ENCODE peak calls at places on chromosomes 3 and 15, in five cellular contexts. M, D, P, H and W are unnamed samples.

GRCh38 chr3:123319760-123320159 is 118.0 kb downstream of the SEC22A start:
- DNase-seq in M (no peak), P (no peak), D (no peak), H (peak; percentile 34), W (no peak)

GRCh38 chr3:65685621-65686020 is 353.1 kb downstream of the MAGI1 start:
- DNase-seq in P (no peak), D (no peak), M (no peak), H (no peak), W (no peak)

GRCh38 chr3:113117511-113118302 is 93.7 kb upstream of the BOC start:
- DNase-seq in P (no peak), M (no peak), D (no peak), H (no peak), W (no peak)

GRCh38 chr15:93152951-93153350 is 63.9 kb upstream of the RGMA start:
- DNase-seq in D (peak; percentile 37), H (no peak), M (peak; percentile 84), P (peak; percentile 82), W (no peak)

GRCh38 chr3:29065211-29065785 is 215.6 kb upstream of the RBMS3 start:
- DNase-seq in P (peak; percentile 58), D (peak; percentile 29), M (no peak), H (no peak), W (no peak)

GRCh38 chr15:51669381-51669780 is 11.9 kb upstream of the SCG3 start:
- DNase-seq in P (no peak), H (no peak), M (no peak), D (no peak), W (no peak)

GRCh38 chr15:70092462-70092850 is 5.3 kb downstream of the TLE3 start:
- DNase-seq in P (no peak), H (no peak), D (no peak), M (no peak), W (no peak)

GRCh38 chr3:167228135-167228534 is 152.0 kb downstream of the ZBBX start:
- DNase-seq in M (no peak), H (no peak), P (no peak), D (no peak), W (no peak)

GRCh38 chr15:53059273-53060043 is 269.3 kb upstream of the ONECUT1 start:
- DNase-seq in D (no peak), H (no peak), P (no peak), M (no peak), W (no peak)

GRCh38 chr3:39388741-39389248 is 5.6 kb downstream of the SLC25A38 start:
- DNase-seq in D (no peak), P (no peak), M (no peak), H (no peak), W (no peak)

GRCh38 chr3:162729686-162730085 is 1233.1 kb downstream of the OTOL1 start:
- DNase-seq in D (no peak), P (no peak), H (no peak), M (no peak), W (no peak)

GRCh38 chr3:54243262-54243931 is 121.0 kb downstream of the CACNA2D3 start:
- DNase-seq in D (no peak), P (no peak), H (no peak), M (no peak), W (no peak)

GRCh38 chr3:160986060-160986459 is 119.1 kb downstream of the B3GALNT1 start:
- DNase-seq in D (no peak), H (no peak), P (no peak), M (no peak), W (peak; percentile 28)

GRCh38 chr15:92647467-92648163 is 8.0 kb downstream of the FAM174B start:
- DNase-seq in H (no peak), D (no peak), M (no peak), P (no peak), W (no peak)

GRCh38 chr3:42033741-42034140 is 57.4 kb upstream of the TRAK1 start:
- DNase-seq in M (no peak), P (no peak), H (no peak), D (no peak), W (no peak)

GRCh38 chr3:127629462-127630403 is 748 bp downstream of the PODXL2 start:
- DNase-seq in H (peak; percentile 57), D (peak; percentile 49), M (no peak), P (no peak), W (peak; percentile 83)

GRCh38 chr3:127544151-127544805 is 46.3 kb downstream of the TPRA1 start:
- DNase-seq in H (peak; percentile 84), D (peak; percentile 82), P (peak; percentile 81), M (no peak), W (peak; percentile 79)

GRCh38 chr15:61393949-61394348 is 164.8 kb upstream of the RORA start:
- DNase-seq in H (no peak), P (no peak), D (no peak), M (no peak), W (no peak)

GRCh38 chr3:56885879-56886647 is 84.3 kb upstream of the ARHGEF3 start:
- DNase-seq in D (no peak), P (no peak), H (no peak), M (no peak), W (no peak)

GRCh38 chr15:73704869-73705645 is 20.9 kb downstream of the CD276 start:
- DNase-seq in P (peak; percentile 74), M (no peak), H (peak; percentile 76), D (peak; percentile 72), W (no peak)

GRCh38 chr3:156160653-156161052 is 40.3 kb downstream of the KCNAB1 start:
- DNase-seq in H (no peak), M (no peak), P (no peak), D (no peak), W (no peak)

GRCh38 chr15:80769471-80770355 is 9.5 kb upstream of the CEMIP start:
- DNase-seq in D (no peak), P (no peak), H (no peak), M (no peak), W (no peak)

GRCh38 chr3:181017690-181018089 is 28.2 kb upstream of the DNAJC19 start:
- DNase-seq in M (no peak), D (no peak), P (no peak), H (no peak), W (no peak)

GRCh38 chr3:58013973-58014649 is 5.9 kb downstream of the FLNB start:
- DNase-seq in D (peak; percentile 30), H (no peak), M (peak; percentile 88), P (peak; percentile 63), W (peak; percentile 56)

GRCh38 chr15:74209997-74210573 is 7.5 kb upstream of the STRA6 start:
- DNase-seq in H (no peak), D (no peak), M (no peak), P (no peak), W (no peak)

GRCh38 chr15:47184405-47185221 is 532.7 kb upstream of the SEMA6D start:
- DNase-seq in P (peak; percentile 22), H (peak; percentile 43), D (no peak), M (no peak), W (no peak)

GRCh38 chr3:24088782-24089181 is 143.7 kb downstream of the NR1D2 start:
- DNase-seq in P (no peak), H (no peak), M (no peak), D (no peak), W (no peak)

GRCh38 chr3:32411442-32411841 is 19.8 kb downstream of the CMTM7 start:
- DNase-seq in M (no peak), P (no peak), H (no peak), D (no peak), W (no peak)

GRCh38 chr3:32414527-32415202 is 23.0 kb downstream of the CMTM7 start:
- DNase-seq in P (no peak), M (peak; percentile 47), D (peak; percentile 46), H (no peak), W (peak; percentile 71)

GRCh38 chr3:32412887-32413286 is 21.2 kb downstream of the CMTM7 start:
- DNase-seq in D (no peak), M (no peak), H (no peak), P (no peak), W (no peak)

GRCh38 chr3:32410367-32411246 is 19.0 kb downstream of the CMTM7 start:
- DNase-seq in P (no peak), D (no peak), H (no peak), M (no peak), W (no peak)

DNA sequence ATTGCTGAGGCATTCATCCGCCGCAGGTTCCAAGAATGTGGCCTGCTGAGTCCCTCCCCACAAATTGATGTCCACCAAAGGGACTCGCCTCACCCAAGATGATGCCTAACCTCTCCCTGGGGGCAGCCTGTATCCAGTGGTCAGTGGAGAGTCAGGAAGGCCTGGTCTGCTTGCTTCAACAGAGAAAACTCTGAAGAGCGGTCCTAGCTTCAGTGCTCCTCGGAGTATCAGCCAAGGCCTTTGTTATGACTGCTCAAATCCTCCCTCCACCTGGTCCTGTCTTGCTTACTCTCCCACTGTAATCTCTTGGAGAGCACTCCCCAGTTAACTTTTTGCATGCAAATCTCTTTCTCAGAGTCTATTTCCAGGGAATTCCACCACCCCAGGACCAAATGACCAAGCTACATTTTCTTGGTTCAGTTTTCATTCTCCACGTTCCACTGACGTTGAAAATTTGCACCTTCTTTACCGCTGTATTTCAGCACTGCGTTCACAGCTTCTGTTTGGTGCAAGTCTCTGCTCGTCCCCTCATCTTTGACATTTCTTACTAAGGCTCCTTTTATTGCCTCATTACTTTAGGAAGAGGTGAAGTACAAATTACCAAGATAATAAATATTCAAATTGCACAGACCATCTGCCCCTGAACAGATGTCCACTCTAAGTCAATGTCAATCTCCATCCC is 22.3 kb downstream of the CMTM7 start:
- DNase-seq in H (no peak), D (no peak), M (peak; percentile 35), P (no peak), W (no peak)
- TF ChIP-seq POLR2A in H (no peak), D (no peak), M (no peak), P (no peak), W (no peak)

GRCh38 chr3:45167011-45167911 is 21.1 kb upstream of the CDCP1 start:
- DNase-seq in D (peak; percentile 92), H (peak; percentile 92), M (peak; percentile 92), P (peak; percentile 78), W (peak; percentile 89)
- TF ChIP-seq POLR2A in D (peak; percentile 44), H (no peak), M (no peak), P (no peak), W (no peak)

GRCh38 chr15:89087830-89088604 is at the start of gene ABHD2:
- DNase-seq in M (peak; percentile 99), H (peak; percentile 100), D (peak; percentile 99), P (peak; percentile 100), W (peak; percentile 99)
- TF ChIP-seq POLR2A in M (peak; percentile 45), H (peak; percentile 85), D (peak; percentile 91), P (peak; percentile 97), W (peak; percentile 96)

GRCh38 chr3:188947983-188948657 is 223.7 kb upstream of the TPRG1 start:
- DNase-seq in M (peak; percentile 96), D (peak; percentile 91), H (peak; percentile 87), P (peak; percentile 97), W (peak; percentile 93)
- TF ChIP-seq POLR2A in M (no peak), D (peak; percentile 25), H (no peak), P (peak; percentile 22), W (no peak)

GRCh38 chr15:35545825-35546580 is at the start of gene DPH6:
- DNase-seq in M (peak; percentile 90), D (peak; percentile 82), H (peak; percentile 91), P (peak; percentile 92), W (peak; percentile 96)
- TF ChIP-seq POLR2A in M (no peak), D (peak; percentile 72), H (peak; percentile 59), P (peak; percentile 85), W (peak; percentile 77)

GRCh38 chr3:9897408-9898372 is 5.0 kb upstream of the IL17RE start:
- DNase-seq in D (peak; percentile 67), M (no peak), P (no peak), H (peak; percentile 66), W (no peak)
- TF ChIP-seq POLR2A in D (no peak), M (no peak), P (no peak), H (no peak), W (no peak)

GRCh38 chr3:52246728-52247454 is 1.3 kb downstream of the PPM1M start:
- DNase-seq in M (no peak), D (no peak), P (peak; percentile 42), H (no peak), W (peak; percentile 71)
- TF ChIP-seq POLR2A in M (no peak), D (no peak), P (no peak), H (no peak), W (no peak)

GRCh38 chr3:99637381-99638111 is 848 bp upstream of the COL8A1 start:
- DNase-seq in M (no peak), H (no peak), D (no peak), P (peak; percentile 28), W (peak; percentile 27)
- TF ChIP-seq POLR2A in M (no peak), H (no peak), D (no peak), P (no peak), W (no peak)